ENCODE peak calls at places on chromosomes 13 and 19, in eight cellular contexts. J is stimulated activated CD8-positive, alpha-beta memory T cell treated with anti-CD3 and anti-CD28 coated beads, Interleukin-4, amount 100 ng/mL, for 1 hour; X is activated T-cell treated with anti-CD3 and anti-CD28 coated beads, Interleukin-2, amount 50 U/mL, for 4 hours; D is astrocyte of the spinal cord; C is tibial nerve; F is choroid plexus epithelial cell; Y is germinal center; A is LoVo. W is an unnamed sample.

GRCh38 chr19:10756371-10756770 is 38.5 kb downstream of the DNM2 start:
- DNase-seq in J (no peak), X (no peak), D (no peak), C (no peak), F (no peak), Y (no peak), A (no peak), W (no peak)

GRCh38 chr13:31267126-31267784 is 67.5 kb downstream of the B3GLCT start:
- DNase-seq in J (no peak), X (no peak), D (no peak), C (no peak), F (peak), Y (no peak), A (no peak), W (no peak)

GRCh38 chr13:99260216-99260615 is 2.0 kb upstream of the GPR18 start:
- DNase-seq in J (no peak), X (no peak), D (no peak), C (no peak), F (no peak), Y (no peak), A (no peak), W (no peak)

GRCh38 chr13:99311748-99312492 is 4.7 kb upstream of the GPR183 start:
- DNase-seq in J (no peak), X (no peak), D (no peak), C (no peak), F (no peak), Y (no peak), A (no peak), W (no peak)

GRCh38 chr13:26494591-26494990 is 62.9 kb upstream of the WASF3 start:
- DNase-seq in J (no peak), X (no peak), D (no peak), C (no peak), F (no peak), Y (no peak), A (no peak), W (no peak)

GRCh38 chr19:18438331-18439024 is 545 bp upstream of the ISYNA1 start:
- DNase-seq in J (no peak), X (no peak), D (peak), C (no peak), F (peak), Y (no peak), A (no peak), W (peak)

GRCh38 chr13:95153647-95154405 is 147.4 kb downstream of the ABCC4 start:
- DNase-seq in J (no peak), X (no peak), D (peak), C (no peak), F (peak), Y (no peak), A (no peak), W (no peak)

GRCh38 chr13:51416107-51416506 is 36.7 kb downstream of the INTS6 start:
- DNase-seq in J (no peak), X (no peak), D (no peak), C (no peak), F (no peak), Y (peak), A (no peak), W (no peak)

GRCh38 chr13:26498524-26499208 is 58.8 kb upstream of the WASF3 start:
- DNase-seq in J (no peak), X (no peak), D (peak), C (no peak), F (peak), Y (no peak), A (no peak), W (no peak)

GRCh38 chr19:48798937-48799336 is 11.9 kb downstream of the BCAT2 start:
- DNase-seq in J (no peak), X (no peak), D (peak), C (no peak), F (peak), Y (no peak), A (no peak), W (no peak)

GRCh38 chr13:41497436-41497835 is 40.1 kb downstream of the RGCC start:
- DNase-seq in J (no peak), X (no peak), D (no peak), C (no peak), F (no peak), Y (no peak), A (no peak), W (no peak)

GRCh38 chr19:4181053-4181508 is 1.3 kb downstream of the SIRT6 start:
- DNase-seq in J (no peak), X (no peak), D (no peak), C (no peak), F (no peak), Y (no peak), A (no peak), W (no peak)

GRCh38 chr19:6271721-6272410 is 7.9 kb downstream of the MLLT1 start:
- DNase-seq in J (no peak), X (no peak), D (peak), C (peak), F (peak), Y (no peak), A (no peak), W (no peak)

GRCh38 chr13:37348916-37349653 is 243.6 kb upstream of the CSNK1A1L start:
- DNase-seq in J (no peak), X (no peak), D (no peak), C (no peak), F (no peak), Y (no peak), A (no peak), W (no peak)

GRCh38 chr13:72693832-72694231 is 33.6 kb downstream of the MZT1 start:
- DNase-seq in J (no peak), X (no peak), D (no peak), C (no peak), F (no peak), Y (no peak), A (no peak), W (no peak)

GRCh38 chr13:27296496-27296895 is 25.9 kb downstream of the RASL11A start:
- DNase-seq in J (no peak), X (no peak), D (peak), C (no peak), F (peak), Y (no peak), A (no peak), W (no peak)

GRCh38 chr19:48746738-48747575 is at the start of gene IZUMO1:
- DNase-seq in J (no peak), X (no peak), D (peak), C (peak), F (peak), Y (peak), A (no peak), W (peak)

GRCh38 chr13:34620073-34620858 is 321.8 kb upstream of the NBEA start:
- DNase-seq in J (no peak), X (no peak), D (no peak), C (no peak), F (no peak), Y (no peak), A (no peak), W (no peak)

GRCh38 chr13:103859952-103860351 is 793.7 kb upstream of the SLC10A2 start:
- DNase-seq in J (no peak), X (no peak), D (no peak), C (no peak), F (no peak), Y (no peak), A (no peak), W (no peak)

GRCh38 chr19:6773323-6773931 is 919 bp downstream of the VAV1 start:
- DNase-seq in J (peak), X (peak), D (no peak), C (no peak), F (no peak), Y (peak), A (no peak), W (no peak)